ENCODE peak calls at places on chromosomes 3 and 15, in six cellular contexts. L is esophagus squamous epithelium, C is kidney, T is mesendoderm, W is uterus, Z is AG04450. J is an unnamed sample.
A peak's percentile ranks its signal among the peaks of the same experiment; 100 is the strongest.

GRCh38 chr3:43248956-43249355 is 37.4 kb upstream of the SNRK start:
- DNase-seq in T (no peak), L (no peak), Z (no peak), C (no peak), W (no peak), J (no peak)

GRCh38 chr3:15783361-15783969 is 14.3 kb downstream of the ANKRD28 start:
- DNase-seq in Z (no peak), L (no peak), W (no peak), C (no peak), T (no peak), J (no peak)

GRCh38 chr3:6255229-6255628 is 605.7 kb upstream of the GRM7 start:
- DNase-seq in W (no peak), Z (no peak), C (no peak), L (no peak), T (no peak), J (no peak)

GRCh38 chr15:74545061-74545460 is 4.0 kb downstream of the ARID3B start:
- DNase-seq in C (no peak), W (no peak), L (no peak), Z (no peak), T (no peak), J (no peak)

GRCh38 chr15:55990986-55991385 is 2.4 kb downstream of the NEDD4 start:
- DNase-seq in Z (no peak), W (no peak), L (no peak), T (no peak), C (no peak), J (no peak)

GRCh38 chr3:65888980-65889706 is 149.6 kb downstream of the MAGI1 start:
- DNase-seq in T (peak; percentile 25), W (no peak), L (no peak), Z (peak; percentile 89), C (no peak), J (no peak)

GRCh38 chr15:52464040-52464439 is 64.6 kb downstream of the MYO5A start:
- DNase-seq in W (no peak), T (no peak), Z (no peak), L (no peak), C (no peak), J (no peak)

GRCh38 chr3:127929818-127930217 is 14.8 kb downstream of the KBTBD12 start:
- DNase-seq in T (no peak), L (no peak), W (no peak), C (no peak), Z (no peak), J (no peak)

GRCh38 chr3:194259982-194260856 is 90.9 kb downstream of the CPN2 start:
- DNase-seq in C (no peak), T (no peak), Z (no peak), L (no peak), W (no peak), J (no peak)

GRCh38 chr3:8767667-8768363 is 1.6 kb downstream of the OXTR start:
- DNase-seq in L (no peak), C (no peak), W (no peak), T (peak; percentile 76), Z (no peak), J (no peak)

GRCh38 chr15:51757463-51757862 is 6.1 kb downstream of the TMOD2 start:
- DNase-seq in W (no peak), C (no peak), L (no peak), T (peak; percentile 22), Z (no peak), J (no peak)

GRCh38 chr3:129942296-129942695 is 32.2 kb upstream of the TRH start:
- DNase-seq in T (peak; percentile 90), L (no peak), W (peak; percentile 50), C (no peak), Z (peak; percentile 23), J (peak; percentile 34)

GRCh38 chr3:71416868-71417267 is 166.7 kb downstream of the FOXP1 start:
- DNase-seq in W (no peak), T (peak; percentile 77), Z (no peak), L (no peak), C (no peak), J (no peak)

GRCh38 chr3:32817561-32818430 is at the start of gene TRIM71:
- DNase-seq in Z (no peak), L (no peak), W (no peak), C (no peak), T (peak; percentile 67), J (no peak)

GRCh38 chr3:132695422-132695821 is 26.8 kb downstream of the NPHP3 start:
- DNase-seq in C (no peak), W (no peak), T (no peak), L (no peak), Z (no peak), J (no peak)

GRCh38 chr3:181555681-181556080 is 156.0 kb upstream of the SOX2 start:
- DNase-seq in L (no peak), W (no peak), C (no peak), Z (no peak), T (no peak), J (peak; percentile 46)

GRCh38 chr3:58305882-58306661 is at the start of the genes HTD2 and RPP14:
- DNase-seq in Z (peak; percentile 93), L (peak; percentile 77), C (peak; percentile 99), T (peak; percentile 98), W (peak; percentile 99), J (peak; percentile 93)

GRCh38 chr3:119559441-119559963 is at the start of gene CD80:
- DNase-seq in W (no peak), Z (no peak), L (peak; percentile 30), C (no peak), T (peak; percentile 76), J (no peak)

GRCh38 chr3:27458929-27459328 is 25.3 kb downstream of the SLC4A7 start:
- DNase-seq in W (no peak), T (no peak), L (no peak), C (no peak), Z (no peak), J (no peak)

GRCh38 chr15:93179072-93179471 is 90.1 kb upstream of the RGMA start:
- DNase-seq in C (peak; percentile 86), Z (no peak), L (no peak), W (no peak), T (no peak), J (peak; percentile 16)

GRCh38 chr3:84738101-84738500 is 220.7 kb upstream of the CADM2 start:
- DNase-seq in W (no peak), T (no peak), C (no peak), Z (no peak), L (no peak), J (no peak)

GRCh38 chr3:32456429-32457130 is 46.1 kb downstream of the CMTM6 start:
- DNase-seq in Z (no peak), C (no peak), T (no peak), L (no peak), W (no peak), J (no peak)

GRCh38 chr3:69011331-69011730 is 2.2 kb downstream of the EOGT start:
- DNase-seq in W (no peak), T (peak; percentile 42), L (no peak), Z (no peak), C (no peak), J (no peak)

GRCh38 chr15:66609876-66610275 is 44.1 kb upstream of the LCTL start:
- DNase-seq in T (no peak), L (no peak), C (peak; percentile 52), W (no peak), Z (no peak), J (no peak)

GRCh38 chr3:117297070-117297469 is 587.5 kb downstream of the TUSC7 start:
- DNase-seq in W (no peak), C (no peak), L (no peak), T (no peak), Z (no peak), J (no peak)

GRCh38 chr3:101725890-101726275 is 1.5 kb downstream of the CEP97 start:
- DNase-seq in W (no peak), L (no peak), Z (no peak), C (no peak), T (no peak), J (no peak)

GRCh38 chr3:8757551-8758518 is 11.6 kb downstream of the OXTR start:
- DNase-seq in T (no peak), W (peak; percentile 45), Z (no peak), C (no peak), L (no peak), J (no peak)

DNA sequence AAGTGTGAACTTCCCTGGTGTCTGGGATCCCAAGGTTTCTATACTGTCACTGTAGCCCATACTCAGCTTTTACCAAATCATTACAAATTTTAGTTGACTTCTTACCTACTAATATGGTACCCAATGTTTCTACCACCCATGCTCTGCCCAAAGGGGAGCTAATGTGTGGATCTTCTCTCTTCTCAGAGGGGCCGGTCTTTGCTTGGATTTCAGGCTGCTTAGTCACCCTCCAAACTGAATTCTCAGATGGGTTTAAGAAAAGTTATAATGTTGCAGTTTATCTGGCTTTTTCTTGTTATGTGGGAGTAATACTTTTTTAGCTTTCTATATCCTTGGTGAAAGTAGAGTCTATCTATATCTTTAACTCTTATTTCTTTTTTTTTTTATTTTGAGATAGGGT is 67.1 kb upstream of the AKAP13 start:
- DNase-seq in L (no peak), C (no peak), Z (no peak), T (no peak), W (no peak), J (no peak)
- H3K27ac ChIP-seq in L (no peak overlapping the region), C (no peak overlapping the region), Z (no peak overlapping the region), T (no peak overlapping the region), W (no peak overlapping the region), J (no peak overlapping the region)

DNA sequence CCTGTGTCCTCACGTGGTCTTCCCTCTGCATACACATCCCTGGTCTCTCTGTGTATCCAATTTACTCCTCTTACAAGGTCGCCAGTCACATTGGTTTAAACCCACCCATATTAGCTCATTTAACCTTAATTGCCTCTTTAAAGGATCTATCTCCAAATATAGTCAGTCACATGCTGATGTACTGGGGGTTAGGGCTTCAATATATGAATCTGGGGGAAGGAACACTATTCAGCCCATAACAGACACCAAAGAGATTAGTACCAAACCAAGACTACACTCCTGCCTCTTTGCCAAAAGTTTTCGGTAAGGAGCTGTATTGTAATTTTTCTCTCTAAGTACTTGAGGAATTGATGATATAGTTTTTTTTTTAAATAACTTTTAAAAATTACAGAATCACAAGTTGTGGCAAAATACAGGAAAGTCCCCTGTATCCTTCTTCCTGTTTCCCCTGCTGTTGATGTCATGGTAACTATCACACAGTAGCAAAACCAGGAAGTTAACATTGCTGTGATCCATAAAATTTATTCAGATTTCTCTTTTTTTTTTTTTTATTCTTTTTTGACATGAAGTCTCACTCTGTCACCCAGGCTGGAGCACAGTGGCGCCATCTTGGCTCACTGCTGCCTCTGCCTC is 67.8 kb downstream of the SLCO3A1 start:
- DNase-seq in L (no peak), W (no peak), C (no peak), Z (no peak), T (no peak), J (no peak)
- H3K27ac ChIP-seq in L (no peak overlapping the region), W (no peak overlapping the region), C (peak overlapping the region; percentile 8), Z (no peak overlapping the region), T (no peak overlapping the region), J (no peak overlapping the region)

GRCh38 chr3:113614402-113614801 is 82.0 kb downstream of the USF3 start:
- DNase-seq in T (no peak), C (no peak), W (no peak), Z (no peak), L (no peak), J (no peak)
- H3K27ac ChIP-seq in T (no peak overlapping the region), C (peak overlapping the region; percentile 3), W (no peak overlapping the region), Z (no peak overlapping the region), L (no peak overlapping the region), J (no peak overlapping the region)

DNA sequence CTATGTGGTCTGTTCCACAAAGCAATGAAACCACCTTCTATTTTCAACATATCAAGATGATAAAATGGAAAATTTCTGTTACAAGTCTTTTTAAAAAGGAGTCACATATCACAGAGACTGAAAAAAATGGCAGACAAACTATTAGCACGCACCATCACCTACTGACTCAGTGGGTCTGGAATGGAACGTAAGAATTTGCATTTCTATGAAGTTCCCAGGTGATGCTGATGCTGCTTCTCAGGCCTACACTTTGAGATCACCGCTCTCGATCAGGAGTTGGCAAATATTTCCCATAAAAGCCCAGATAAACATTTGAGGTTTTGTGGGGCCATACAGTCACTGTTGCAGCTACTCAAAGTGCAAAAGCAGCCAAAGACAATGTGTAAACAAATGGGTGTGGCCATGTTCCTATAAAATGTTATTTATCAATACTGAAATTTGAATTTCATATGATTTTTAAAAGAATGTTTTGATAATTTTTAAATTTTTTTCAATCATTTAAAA is 142.9 kb downstream of the ADAM10 start:
- DNase-seq in T (peak; percentile 18), Z (no peak), W (no peak), C (no peak), L (no peak), J (no peak)
- H3K27ac ChIP-seq in T (no peak overlapping the region), Z (no peak overlapping the region), W (no peak overlapping the region), C (no peak overlapping the region), L (no peak overlapping the region), J (no peak overlapping the region)